ENCODE peak calls at places on chromosomes 11 and 22, in four cellular contexts. C is tibial nerve, D is prostate gland, G is testis. B is an unnamed sample.

GRCh38 chr11:105968021-105968697 is 53.9 kb downstream of the MSANTD4 start:
- DNase-seq in G (no peak), C (no peak), D (no peak), B (no peak)

GRCh38 chr11:16120008-16120407 is 236.3 kb downstream of the SOX6 start:
- DNase-seq in C (no peak), D (no peak), G (no peak), B (no peak)

GRCh38 chr11:844693-845644 is 2.3 kb downstream of the TSPAN4 start:
- DNase-seq in D (peak; percentile 85), C (peak; percentile 97), G (peak; percentile 93), B (peak; percentile 96)

GRCh38 chr11:124113890-124114289 is 1.4 kb upstream of the VWA5A start:
- DNase-seq in D (no peak), C (no peak), G (no peak), B (no peak)

GRCh38 chr11:105670811-105671210 is 60.9 kb downstream of the GRIA4 start:
- DNase-seq in D (no peak), G (no peak), C (no peak), B (no peak)

GRCh38 chr11:9269492-9270030 is 4.4 kb upstream of the DENND5A start:
- DNase-seq in G (no peak), D (no peak), C (no peak), B (no peak)

GRCh38 chr11:131136476-131136875 is 220.2 kb upstream of the SNX19 start:
- DNase-seq in G (no peak), C (no peak), D (no peak), B (no peak)

GRCh38 chr11:115527534-115528125 is 23.4 kb upstream of the CADM1 start:
- DNase-seq in G (no peak), D (peak; percentile 36), C (no peak), B (no peak)

GRCh38 chr22:38724926-38725571 is 19.3 kb downstream of the GTPBP1 start:
- DNase-seq in D (no peak), G (no peak), C (no peak), B (no peak)

GRCh38 chr11:107018902-107019493 is 722 bp upstream of the GUCY1A2 start:
- DNase-seq in G (peak; percentile 77), C (peak; percentile 21), D (peak; percentile 61), B (peak; percentile 76)

GRCh38 chr11:44860967-44861828 is 89.5 kb downstream of the TP53I11 start:
- DNase-seq in D (no peak), C (no peak), G (peak; percentile 26), B (no peak)

GRCh38 chr11:44329472-44330230 is 19.7 kb upstream of the ALX4 start:
- DNase-seq in G (no peak), D (no peak), C (no peak), B (no peak)

GRCh38 chr22:45656577-45656976 is 15.1 kb upstream of the ATXN10 start:
- DNase-seq in C (no peak), G (no peak), D (no peak), B (no peak)

GRCh38 chr22:30422481-30423295 is 2.9 kb upstream of the MTFP1 start:
- DNase-seq in D (peak; percentile 87), G (peak; percentile 49), C (peak; percentile 65), B (peak; percentile 68)

GRCh38 chr22:47163481-47163875 is 401.0 kb downstream of the TBC1D22A start:
- DNase-seq in G (no peak), C (no peak), D (no peak), B (no peak)

GRCh38 chr11:1565173-1565903 is 6.7 kb downstream of the DUSP8 start:
- DNase-seq in G (no peak), C (no peak), D (no peak), B (no peak)

GRCh38 chr11:44258190-44258489 is 51.8 kb downstream of the ALX4 start:
- DNase-seq in D (no peak), C (no peak), G (no peak), B (no peak)

GRCh38 chr11:14300661-14301304 is 58.2 kb downstream of the RRAS2 start:
- DNase-seq in D (peak; percentile 42), G (peak; percentile 71), C (peak; percentile 59), B (peak; percentile 43)

GRCh38 chr11:58675344-58676155 is 53.1 kb downstream of the CNTF start:
- DNase-seq in D (peak; percentile 62), C (peak; percentile 82), G (peak; percentile 92), B (peak; percentile 30)

GRCh38 chr11:1639102-1639620 is 9.6 kb downstream of the KRTAP5-5 start:
- DNase-seq in C (no peak), G (no peak), D (no peak), B (peak; percentile 39)

GRCh38 chr22:49296561-49296960 is 531.1 kb downstream of the BRD1 start:
- DNase-seq in C (no peak), G (peak; percentile 7), D (peak; percentile 1), B (no peak)

GRCh38 chr11:44693654-44694119 is 33.1 kb upstream of the TSPAN18 start:
- DNase-seq in C (no peak), D (no peak), G (no peak), B (no peak)

GRCh38 chr11:20013346-20014066 is 146.8 kb downstream of the DBX1 start:
- DNase-seq in D (no peak), C (no peak), G (no peak), B (no peak)

GRCh38 chr11:1223346-1224108 is 661 bp downstream of the MUC5B start:
- DNase-seq in G (peak; percentile 51), C (no peak), D (no peak), B (no peak)

GRCh38 chr22:43066844-43067385 is 22.3 kb downstream of the TTLL1 start:
- DNase-seq in C (no peak), D (no peak), G (no peak), B (no peak)

GRCh38 chr11:61778920-61779650 is 13.3 kb downstream of the TMEM258 start:
- DNase-seq in C (no peak), D (no peak), G (no peak), B (no peak)

GRCh38 chr11:120610101-120610500 is 98.6 kb downstream of the GRIK4 start:
- DNase-seq in C (no peak), G (no peak), D (no peak), B (no peak)

GRCh38 chr22:27213766-27214581 is 556.6 kb downstream of the MIAT start:
- DNase-seq in D (no peak), G (peak; percentile 70), C (peak; percentile 65), B (peak; percentile 80)

GRCh38 chr22:23845661-23846469 is 7.1 kb upstream of the DERL3 start:
- DNase-seq in D (no peak), C (no peak), G (no peak), B (no peak)

GRCh38 chr11:57599381-57599780 is 1.9 kb downstream of the SERPING1 start:
- DNase-seq in G (no peak), D (no peak), C (no peak), B (no peak)

GRCh38 chr22:23841736-23842404 is 3.1 kb upstream of the DERL3 start:
- DNase-seq in D (no peak), G (no peak), C (no peak), B (no peak)

GRCh38 chr22:43867839-43868652 is 5.7 kb upstream of the SULT4A1 start:
- DNase-seq in C (peak; percentile 41), D (peak; percentile 21), G (peak; percentile 63), B (no peak)

GRCh38 chr11:129973809-129974208 is 28.8 kb downstream of the PRDM10 start:
- DNase-seq in D (no peak), G (no peak), C (no peak), B (no peak)

GRCh38 chr22:35089139-35089538 is 23.2 kb downstream of the ISX start:
- DNase-seq in G (no peak), D (no peak), C (no peak), B (no peak)

GRCh38 chr11:7585816-7586215 is 72.0 kb downstream of the PPFIBP2 start:
- DNase-seq in C (no peak), G (no peak), D (no peak), B (no peak)
- H3K27me3 ChIP-seq in C (no peaks in the 10 kb centered on the region), G (no peaks in the 10 kb centered on the region), D (no peaks in the 10 kb centered on the region), B (no peaks in the 10 kb centered on the region)

DNA sequence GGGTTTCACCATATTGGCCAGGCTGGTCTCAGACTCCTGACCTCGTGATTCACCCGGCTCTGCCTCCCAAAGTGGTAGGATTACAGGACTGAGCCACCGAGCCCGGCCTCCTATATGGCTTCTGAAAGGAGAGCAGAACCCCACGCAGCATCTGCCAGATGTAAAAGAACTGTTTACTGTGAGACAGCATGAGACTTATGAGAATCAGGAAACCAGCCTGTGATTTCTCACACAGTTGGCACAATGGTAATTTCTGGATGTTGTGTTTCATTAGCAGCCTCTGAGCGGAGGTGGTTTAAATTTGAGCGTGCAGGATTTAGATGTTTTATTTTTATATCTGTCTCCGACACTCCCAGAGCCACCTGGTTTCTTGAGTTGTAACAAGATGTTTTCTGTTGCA is 33.8 kb downstream of the CEP164 start:
- DNase-seq in C (no peak), G (no peak), D (no peak), B (no peak)
- TF ChIP-seq POLR2A in C (no peak), G (no peak), D (no peak), B (no peak)

GRCh38 chr11:74726547-74727182 is 4.6 kb downstream of the CHRDL2 start:
- DNase-seq in D (peak; percentile 68), C (peak; percentile 71), G (peak; percentile 78), B (peak; percentile 82)
- H3K27me3 ChIP-seq in D (peaks cover 3% of the 10 kb centered on the region), C (no peaks in the 10 kb centered on the region), G (no peaks in the 10 kb centered on the region), B (no peaks in the 10 kb centered on the region)

GRCh38 chr11:46271875-46272815 is 5.3 kb upstream of the CREB3L1 start:
- DNase-seq in C (no peak), G (no peak), D (no peak), B (no peak)
- TF ChIP-seq POLR2A in C (no peak), G (no peak), D (no peak), B (no peak)

GRCh38 chr11:68839054-68839865 is 2.5 kb downstream of the CPT1A start:
- DNase-seq in D (peak; percentile 96), C (peak; percentile 91), G (peak; percentile 95), B (peak; percentile 95)

GRCh38 chr11:68840661-68841653 is 759 bp downstream of the CPT1A start:
- DNase-seq in G (peak; percentile 69), C (no peak), D (peak; percentile 39), B (peak; percentile 54)

GRCh38 chr11:68838572-68838964 is 3.1 kb downstream of the CPT1A start:
- DNase-seq in C (no peak), D (no peak), G (peak; percentile 55), B (peak; percentile 64)

GRCh38 chr11:68841718-68842426 is at the start of gene CPT1A:
- DNase-seq in G (peak; percentile 79), D (peak; percentile 78), C (peak; percentile 48), B (peak; percentile 72)

GRCh38 chr11:68839953-68840641 is 1.6 kb downstream of the CPT1A start:
- DNase-seq in C (no peak), D (no peak), G (no peak), B (no peak)
- H3K27me3 ChIP-seq in C (no peaks in the 10 kb centered on the region), D (no peaks in the 10 kb centered on the region), G (no peaks in the 10 kb centered on the region), B (no peaks in the 10 kb centered on the region)

GRCh38 chr11:46916251-46916650 is 2.1 kb downstream of the LRP4 start:
- DNase-seq in D (peak; percentile 42), G (no peak), C (no peak), B (no peak)

GRCh38 chr11:46917109-46918086 is 952 bp downstream of the LRP4 start:
- DNase-seq in D (no peak), C (no peak), G (no peak), B (no peak)

GRCh38 chr11:46918778-46919513 is 596 bp upstream of the LRP4 start:
- DNase-seq in C (no peak), D (no peak), G (no peak), B (no peak)

GRCh38 chr11:46916669-46917108 is 1.7 kb downstream of the LRP4 start:
- DNase-seq in G (peak; percentile 65), C (no peak), D (peak; percentile 80), B (peak; percentile 63)

GRCh38 chr11:46918087-46918751 is at the start of gene LRP4:
- DNase-seq in G (no peak), D (peak; percentile 32), C (no peak), B (peak; percentile 62)
- TF ChIP-seq POLR2A in G (no peak), D (no peak), C (peak; percentile 31), B (no peak)